ENCODE peak calls at places on chromosomes 6 and 20, in six cellular contexts. S, U, K, M, P and N are unnamed samples. For H3K4me1, the result is how much of the 10 kb centered on the place peaks cover.

GRCh38 chr6:1388081-1388926 is 1.1 kb upstream of the FOXF2 start:
- DNase-seq in U (no peak), P (peak), K (no peak), M (no peak), S (no peak), N (no peak)

GRCh38 chr20:403582-403957 is 4.5 kb upstream of the RBCK1 start:
- DNase-seq in S (no peak), M (no peak), U (no peak), P (no peak), K (no peak), N (no peak)

GRCh38 chr6:136695410-136695809 is 96.9 kb downstream of the MAP3K5 start:
- DNase-seq in P (no peak), U (no peak), M (no peak), S (no peak), K (no peak), N (no peak)

GRCh38 chr6:40509163-40509562 is 78.0 kb downstream of the LRFN2 start:
- DNase-seq in S (no peak), M (no peak), K (no peak), P (no peak), U (no peak), N (no peak)

GRCh38 chr6:134020543-134020942 is 31.9 kb downstream of the SLC2A12 start:
- DNase-seq in P (no peak), M (no peak), S (no peak), U (no peak), K (no peak), N (no peak)

GRCh38 chr20:43322851-43323250 is 133.1 kb upstream of the PTPRT start:
- DNase-seq in M (no peak), S (no peak), K (no peak), P (no peak), U (no peak), N (peak)

GRCh38 chr6:73657201-73657600 is 3.4 kb upstream of the SLC17A5 start:
- DNase-seq in M (no peak), K (no peak), P (no peak), U (no peak), S (no peak), N (no peak)

GRCh38 chr6:169420912-169421543 is 167.4 kb upstream of the THBS2 start:
- DNase-seq in U (no peak), M (no peak), K (no peak), P (no peak), S (peak), N (peak)

GRCh38 chr6:163310096-163310972 is 104.2 kb upstream of the QKI start:
- DNase-seq in S (no peak), K (no peak), P (no peak), M (no peak), U (no peak), N (no peak)

GRCh38 chr6:46468611-46469010 is 22.6 kb downstream of the RCAN2 start:
- DNase-seq in M (no peak), U (no peak), P (no peak), K (no peak), S (no peak), N (no peak)

GRCh38 chr6:29887330-29887818 is 55.0 kb upstream of the HLA-A start:
- DNase-seq in S (no peak), M (no peak), P (no peak), K (peak), U (no peak), N (peak)

GRCh38 chr6:29892696-29893095 is 49.6 kb upstream of the HLA-A start:
- DNase-seq in M (no peak), P (no peak), K (no peak), U (no peak), S (no peak), N (no peak)

GRCh38 chr6:29884261-29884660 is 56.6 kb downstream of the HLA-G start:
- DNase-seq in S (no peak), M (no peak), U (no peak), P (no peak), K (no peak), N (no peak)

GRCh38 chr6:29886686-29887085 is 55.6 kb upstream of the HLA-A start:
- DNase-seq in K (no peak), M (no peak), U (no peak), S (no peak), P (no peak), N (no peak)

GRCh38 chr6:29887819-29888581 is 54.3 kb upstream of the HLA-A start:
- DNase-seq in U (peak), S (no peak), M (no peak), K (peak), P (peak), N (peak)
- TF ChIP-seq POLR2A in U (peak), S (no peak), M (no peak), K (no peak), P (no peak), N (no peak)

DNA sequence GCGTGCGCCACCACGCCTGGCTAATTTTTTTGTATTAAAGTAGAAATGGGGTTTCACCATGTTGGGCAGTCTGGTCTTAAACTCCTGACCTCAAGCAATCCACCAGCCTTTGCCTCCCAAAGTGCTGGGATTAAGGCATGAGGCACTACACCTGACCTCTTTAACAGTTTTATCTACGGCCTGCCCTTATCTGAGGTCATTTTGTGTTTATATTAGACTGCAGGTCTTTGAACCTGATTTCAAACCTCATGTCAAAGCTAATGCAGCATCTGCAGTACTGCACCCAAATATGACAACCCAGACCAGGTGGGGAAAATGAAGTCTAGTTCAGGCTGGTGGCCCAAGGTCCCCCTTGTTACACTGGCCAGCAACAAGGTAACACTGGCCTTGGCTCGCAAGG is 89.3 kb upstream of the ARMC2 start:
- DNase-seq in P (no peak), S (no peak), M (no peak), K (no peak), U (no peak), N (no peak)
- H3K4me1 ChIP-seq in P (under half), S (half or more), M (under half), K (under half), U (under half), N (under half)

DNA sequence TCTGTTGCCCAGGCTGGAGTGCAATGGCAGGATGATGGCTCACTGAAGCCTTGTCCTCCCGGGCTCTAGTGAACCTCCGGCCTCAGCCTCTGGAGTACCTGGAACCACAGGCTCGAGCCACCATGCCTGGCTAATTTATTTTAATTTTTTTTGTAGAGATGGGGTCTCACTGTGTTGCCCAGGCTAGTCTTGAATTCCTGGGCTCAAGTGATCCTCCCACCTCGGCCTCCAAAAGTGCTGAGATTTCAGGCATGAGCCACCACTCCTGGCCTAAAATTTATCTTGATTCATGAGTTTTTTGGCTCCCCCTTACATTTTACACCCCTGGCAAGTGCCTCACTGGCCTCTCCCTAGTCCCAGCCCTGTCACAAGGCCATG is 2.5 kb upstream of the SLC29A1 start:
- DNase-seq in K (no peak), S (no peak), M (no peak), U (no peak), P (no peak), N (no peak)
- H3K27ac ChIP-seq in K (peak), S (no peak), M (peak), U (peak), P (peak), N (peak)

GRCh38 chr6:151451950-151452749 is at the start of gene RMND1:
- DNase-seq in M (peak), P (peak), K (peak), S (peak), U (peak), N (peak)
- TF ChIP-seq POLR2A in M (peak), P (peak), K (peak), S (peak), U (peak), N (peak)

DNA sequence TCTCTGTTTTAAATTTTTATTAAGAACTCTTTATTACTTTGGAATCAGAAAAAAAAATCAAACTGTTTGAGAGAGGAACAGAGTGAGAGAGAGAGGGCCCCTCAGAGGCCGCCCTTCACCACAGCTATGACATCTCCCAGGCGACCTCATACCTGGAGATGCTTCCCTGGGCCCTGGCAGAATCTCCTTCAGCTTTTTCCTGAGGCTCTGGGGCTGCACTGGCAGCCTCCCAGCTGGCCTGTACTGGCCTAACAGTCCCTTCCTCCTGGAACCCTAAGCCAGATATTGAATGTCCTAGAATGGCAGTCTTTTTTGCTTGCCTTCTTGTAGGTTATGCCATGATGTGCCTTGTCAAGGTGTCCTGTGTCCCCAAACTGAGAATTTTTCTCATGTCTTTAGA is 13.7 kb downstream of the ABHD12 start:
- DNase-seq in K (no peak), M (no peak), U (no peak), P (no peak), S (no peak), N (no peak)
- H3K4me1 ChIP-seq in K (under half), M (under half), U (under half), P (under half), S (under half), N (under half)

GRCh38 chr6:112289039-112289566 is 34.7 kb upstream of the LAMA4 start:
- DNase-seq in U (no peak), M (no peak), S (no peak), P (peak), K (peak), N (peak)
- H3K27ac ChIP-seq in U (no peak), M (no peak), S (no peak), P (no peak), K (peak), N (no peak)

GRCh38 chr20:31606928-31607639 is 2.0 kb downstream of the ID1 start:
- DNase-seq in M (peak), U (no peak), S (peak), P (no peak), K (no peak), N (no peak)
- TF ChIP-seq POLR2A in M (peak), U (no peak), S (no peak), P (no peak), K (no peak), N (peak)

GRCh38 chr6:26159417-26160273 is 72.4 kb downstream of the HFE start:
- DNase-seq in P (no peak), K (no peak), S (no peak), U (peak), M (no peak), N (no peak)

GRCh38 chr6:26162399-26162798 is 75.2 kb downstream of the HFE start:
- DNase-seq in M (no peak), P (no peak), U (no peak), K (no peak), S (no peak), N (no peak)

GRCh38 chr6:26158581-26159416 is 71.6 kb downstream of the HFE start:
- DNase-seq in M (no peak), U (peak), P (peak), K (peak), S (no peak), N (peak)

GRCh38 chr6:26163733-26164505 is 76.7 kb downstream of the HFE start:
- DNase-seq in U (no peak), P (no peak), M (no peak), S (no peak), K (no peak), N (no peak)

DNA sequence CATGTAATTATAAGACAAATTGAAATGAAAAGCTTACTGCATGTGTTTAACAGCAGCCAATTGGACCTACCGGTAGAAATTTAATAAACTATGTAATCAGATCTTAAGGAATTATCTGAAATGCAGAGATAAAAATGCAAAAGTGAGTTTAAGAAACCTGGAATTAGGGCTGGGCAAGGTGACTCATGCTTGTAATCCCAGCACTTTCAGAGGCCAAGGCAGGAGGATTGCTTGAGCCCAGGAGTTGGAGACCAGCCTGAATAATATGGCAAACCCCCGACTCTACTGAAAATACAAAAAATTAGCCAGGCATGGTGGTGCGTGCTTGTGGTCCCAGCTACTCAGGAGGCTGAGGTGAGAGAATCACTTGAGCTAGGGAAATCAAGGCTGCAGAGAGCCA is 74.1 kb downstream of the HFE start:
- DNase-seq in P (no peak), K (no peak), M (no peak), S (no peak), U (no peak), N (no peak)
- H3K4me1 ChIP-seq in P (under half), K (under half), M (under half), S (under half), U (under half), N (under half)